ENCODE peak calls at places on chromosomes 5 and 9, in eight cellular contexts. J is stimulated activated CD4-positive, alpha-beta T cell treated with anti-CD3 and anti-CD28 coated beads, Interleukin-2, amount 100 ng/mL, for 24 hours; A is small intestine; Q is hippocampal formation; D is NCI-H187 treated with DMSO at 0.1 percent for 48 hours; Y is colonic mucosa; V is lower lobe of right lung; E is hypothalamus. W is an unnamed sample.
A peak's percentile ranks its signal among the peaks of the same experiment; 100 is the strongest.

GRCh38 chr9:35797311-35798109 is 6.1 kb downstream of the NPR2 start:
- DNase-seq in J (no peak), A (no peak), Q (no peak), D (no peak), Y (no peak), V (no peak), E (no peak), W (no peak)

GRCh38 chr9:105444130-105444529 is 3.7 kb upstream of the FSD1L start:
- DNase-seq in J (no peak), A (no peak), Q (no peak), D (no peak), Y (no peak), V (no peak), E (no peak), W (no peak)

GRCh38 chr9:137294684-137295312 is 7.3 kb downstream of the NRARP start:
- DNase-seq in J (peak; percentile 40), A (no peak), Q (no peak), D (no peak), Y (peak; percentile 28), V (no peak), E (no peak), W (no peak)

GRCh38 chr9:78620764-78621163 is 323.8 kb downstream of the PSAT1 start:
- DNase-seq in J (no peak), A (no peak), Q (no peak), D (no peak), Y (no peak), V (no peak), E (no peak), W (no peak)

GRCh38 chr9:21906878-21907277 is 87.3 kb downstream of the CDKN2A start:
- DNase-seq in J (no peak), A (no peak), Q (no peak), D (no peak), Y (no peak), V (no peak), E (no peak), W (no peak)

GRCh38 chr9:110996436-110997224 is 41.6 kb downstream of the LPAR1 start:
- DNase-seq in J (no peak), A (no peak), Q (no peak), D (no peak), Y (peak; percentile 45), V (no peak), E (no peak), W (no peak)

GRCh38 chr5:151615431-151615830 is 24.3 kb upstream of the FAT2 start:
- DNase-seq in J (peak; percentile 18), A (no peak), Q (no peak), D (no peak), Y (no peak), V (no peak), E (no peak), W (no peak)

GRCh38 chr5:115170924-115171510 is 1.3 kb upstream of the TRIM36 start:
- DNase-seq in J (no peak), A (peak; percentile 48), Q (no peak), D (no peak), Y (no peak), V (no peak), E (no peak), W (no peak)

GRCh38 chr9:2777454-2777853 is 60.1 kb downstream of the KCNV2 start:
- DNase-seq in J (no peak), A (no peak), Q (no peak), D (no peak), Y (no peak), V (no peak), E (no peak), W (no peak)

GRCh38 chr5:134101686-134102439 is 12.6 kb upstream of the TCF7 start:
- DNase-seq in J (peak; percentile 80), A (peak; percentile 45), Q (peak; percentile 45), D (no peak), Y (peak; percentile 72), V (peak; percentile 69), E (no peak), W (peak; percentile 62)

GRCh38 chr5:107668154-107668932 is 2.4 kb downstream of the EFNA5 start:
- DNase-seq in J (no peak), A (no peak), Q (no peak), D (no peak), Y (no peak), V (no peak), E (no peak), W (no peak)

GRCh38 chr5:79235222-79235577 is 731 bp upstream of the JMY start:
- DNase-seq in J (no peak), A (peak; percentile 75), Q (no peak), D (no peak), Y (no peak), V (no peak), E (no peak), W (peak; percentile 13)

GRCh38 chr9:89640391-89640790 is 35.6 kb downstream of the GADD45G start:
- DNase-seq in J (no peak), A (no peak), Q (no peak), D (no peak), Y (no peak), V (peak; percentile 64), E (no peak), W (no peak)

GRCh38 chr9:29203216-29203930 is 1630.1 kb upstream of the C9orf72 start:
- DNase-seq in J (no peak), A (no peak), Q (no peak), D (no peak), Y (no peak), V (no peak), E (no peak), W (no peak)

GRCh38 chr5:59368951-59369350 is 524.6 kb downstream of the PDE4D start:
- DNase-seq in J (no peak), A (no peak), Q (no peak), D (no peak), Y (no peak), V (no peak), E (no peak), W (no peak)

GRCh38 chr5:93186031-93186682 is 394.9 kb downstream of the NR2F1-AS1 start:
- DNase-seq in J (no peak), A (no peak), Q (no peak), D (no peak), Y (no peak), V (no peak), E (no peak), W (no peak)

GRCh38 chr9:37596504-37596903 is 4.1 kb upstream of the TOMM5 start:
- DNase-seq in J (no peak), A (no peak), Q (no peak), D (no peak), Y (no peak), V (no peak), E (no peak), W (no peak)

GRCh38 chr5:178551468-178551867 is 38.7 kb downstream of the COL23A1 start:
- DNase-seq in J (no peak), A (no peak), Q (no peak), D (no peak), Y (no peak), V (no peak), E (no peak), W (no peak)

GRCh38 chr9:73565833-73566465 is 414.3 kb downstream of the ANXA1 start:
- DNase-seq in J (no peak), A (no peak), Q (peak; percentile 68), D (no peak), Y (no peak), V (no peak), E (no peak), W (no peak)

GRCh38 chr5:174723979-174724483 is 351 bp upstream of the MSX2 start:
- DNase-seq in J (no peak), A (no peak), Q (no peak), D (no peak), Y (no peak), V (no peak), E (no peak), W (no peak)

GRCh38 chr5:80825780-80826460 is 134.2 kb upstream of the RASGRF2 start:
- DNase-seq in J (no peak), A (no peak), Q (no peak), D (no peak), Y (no peak), V (no peak), E (no peak), W (no peak)

W was measured in central memory CD4-positive, alpha-beta T cell.